ENCODE peak calls at places on chromosomes 16 and 17, in six cellular contexts. One of them, this sample, is unnamed. For H3K4me1, the result is how much of the 10 kb centered on the place peaks cover.

GRCh38 chr17:63821809-63822208 is 5.4 kb upstream of the PSMC5 start:
- DNase-seq in PC-9: no peak
- DNase-seq in IMR-90: no peak
- DNase-seq in fibroblast of lung: no peak
- DNase-seq in mesendoderm: no peak
- DNase-seq in neuronal stem cell: no peak
- DNase-seq in this sample: no peak

GRCh38 chr16:2388875-2389433 is 40.3 kb upstream of the CCNF start:
- DNase-seq in PC-9: no peak
- DNase-seq in IMR-90: peak
- DNase-seq in mesendoderm: no peak
- DNase-seq in neuronal stem cell: no peak
- DNase-seq in fibroblast of lung: peak
- DNase-seq in this sample: no peak

GRCh38 chr17:45672301-45672700 is 111.8 kb upstream of the CRHR1 start:
- DNase-seq in fibroblast of lung: no peak
- DNase-seq in IMR-90: no peak
- DNase-seq in mesendoderm: no peak
- DNase-seq in neuronal stem cell: no peak
- DNase-seq in PC-9: no peak
- DNase-seq in this sample: no peak

GRCh38 chr17:6548578-6549330 is 7.6 kb downstream of the PITPNM3 start:
- DNase-seq in mesendoderm: no peak
- DNase-seq in neuronal stem cell: no peak
- DNase-seq in PC-9: no peak
- DNase-seq in fibroblast of lung: no peak
- DNase-seq in IMR-90: no peak
- DNase-seq in this sample: peak

GRCh38 chr16:87201052-87201451 is 116.1 kb downstream of the C16orf95 start:
- DNase-seq in fibroblast of lung: peak
- DNase-seq in neuronal stem cell: no peak
- DNase-seq in mesendoderm: no peak
- DNase-seq in PC-9: peak
- DNase-seq in IMR-90: peak
- DNase-seq in this sample: no peak

GRCh38 chr17:45172541-45173286 is 11.0 kb downstream of the HEXIM2 start:
- DNase-seq in mesendoderm: peak
- DNase-seq in PC-9: peak
- DNase-seq in fibroblast of lung: peak
- DNase-seq in neuronal stem cell: no peak
- DNase-seq in IMR-90: peak
- DNase-seq in this sample: peak

GRCh38 chr17:17913695-17914332 is 58.4 kb downstream of the TOM1L2 start:
- DNase-seq in fibroblast of lung: peak
- DNase-seq in neuronal stem cell: no peak
- DNase-seq in mesendoderm: peak
- DNase-seq in PC-9: peak
- DNase-seq in IMR-90: peak
- DNase-seq in this sample: peak

GRCh38 chr17:12180644-12181261 is 160.1 kb downstream of the MAP2K4 start:
- DNase-seq in fibroblast of lung: peak
- DNase-seq in PC-9: peak
- DNase-seq in IMR-90: peak
- DNase-seq in mesendoderm: peak
- DNase-seq in neuronal stem cell: peak
- DNase-seq in this sample: peak

GRCh38 chr17:34412965-34413441 is 50.0 kb upstream of the CCL1 start:
- DNase-seq in PC-9: no peak
- DNase-seq in mesendoderm: no peak
- DNase-seq in IMR-90: peak
- DNase-seq in fibroblast of lung: peak
- DNase-seq in neuronal stem cell: no peak
- DNase-seq in this sample: no peak

GRCh38 chr17:7854078-7854777 is 638 bp upstream of the TMEM88 start:
- DNase-seq in neuronal stem cell: no peak
- DNase-seq in mesendoderm: no peak
- DNase-seq in IMR-90: no peak
- DNase-seq in PC-9: no peak
- DNase-seq in fibroblast of lung: no peak
- DNase-seq in this sample: no peak

GRCh38 chr17:80660527-80661198 is 116.0 kb downstream of the RPTOR start:
- DNase-seq in PC-9: no peak
- DNase-seq in fibroblast of lung: no peak
- DNase-seq in neuronal stem cell: no peak
- DNase-seq in IMR-90: no peak
- DNase-seq in mesendoderm: no peak
- DNase-seq in this sample: no peak

GRCh38 chr16:62545039-62545438 is 508.8 kb upstream of the CDH8 start:
- DNase-seq in mesendoderm: peak
- DNase-seq in neuronal stem cell: no peak
- DNase-seq in fibroblast of lung: no peak
- DNase-seq in PC-9: no peak
- DNase-seq in IMR-90: no peak
- DNase-seq in this sample: no peak

GRCh38 chr16:2235695-2236361 is 416 bp upstream of the DNASE1L2 start:
- DNase-seq in neuronal stem cell: no peak
- DNase-seq in mesendoderm: no peak
- DNase-seq in fibroblast of lung: no peak
- DNase-seq in PC-9: no peak
- DNase-seq in IMR-90: no peak
- DNase-seq in this sample: no peak

GRCh38 chr17:27407916-27408846 is 48.1 kb upstream of the KSR1 start:
- DNase-seq in fibroblast of lung: peak
- DNase-seq in neuronal stem cell: no peak
- DNase-seq in PC-9: peak
- DNase-seq in mesendoderm: peak
- DNase-seq in IMR-90: peak
- DNase-seq in this sample: no peak

GRCh38 chr16:890217-890616 is 80.6 kb downstream of the LMF1 start:
- DNase-seq in fibroblast of lung: no peak
- DNase-seq in IMR-90: no peak
- DNase-seq in neuronal stem cell: no peak
- DNase-seq in mesendoderm: no peak
- DNase-seq in PC-9: no peak
- DNase-seq in this sample: no peak

GRCh38 chr17:50129946-50130777 is at the start of gene SAMD14:
- DNase-seq in mesendoderm: peak
- DNase-seq in IMR-90: peak
- DNase-seq in neuronal stem cell: no peak
- DNase-seq in fibroblast of lung: peak
- DNase-seq in PC-9: no peak
- DNase-seq in this sample: no peak

GRCh38 chr17:57876866-57877237 is 27.0 kb upstream of the MRPS23 start:
- DNase-seq in mesendoderm: no peak
- DNase-seq in IMR-90: no peak
- DNase-seq in neuronal stem cell: no peak
- DNase-seq in fibroblast of lung: no peak
- DNase-seq in PC-9: no peak
- DNase-seq in this sample: no peak

GRCh38 chr16:15836965-15837611 is 19.7 kb downstream of the MYH11 start:
- DNase-seq in mesendoderm: no peak
- DNase-seq in fibroblast of lung: no peak
- DNase-seq in neuronal stem cell: no peak
- DNase-seq in IMR-90: no peak
- DNase-seq in PC-9: no peak
- DNase-seq in this sample: no peak

GRCh38 chr17:83203073-83203471 is 123.7 kb downstream of the METRNL start:
- DNase-seq in neuronal stem cell: no peak
- DNase-seq in mesendoderm: no peak
- DNase-seq in IMR-90: peak
- DNase-seq in PC-9: no peak
- DNase-seq in fibroblast of lung: peak
- DNase-seq in this sample: peak

GRCh38 chr16:56944954-56945839 is 13.3 kb downstream of the HERPUD1 start:
- DNase-seq in PC-9: peak
- DNase-seq in neuronal stem cell: no peak
- DNase-seq in IMR-90: peak
- DNase-seq in fibroblast of lung: peak
- DNase-seq in mesendoderm: no peak
- DNase-seq in this sample: no peak

GRCh38 chr16:50834701-50835100 is 92.8 kb downstream of the CYLD start:
- DNase-seq in mesendoderm: no peak
- DNase-seq in neuronal stem cell: no peak
- DNase-seq in PC-9: no peak
- DNase-seq in fibroblast of lung: no peak
- DNase-seq in IMR-90: no peak
- DNase-seq in this sample: no peak

GRCh38 chr17:16889088-16889465 is 82.8 kb downstream of the TNFRSF13B start:
- DNase-seq in mesendoderm: no peak
- DNase-seq in IMR-90: no peak
- DNase-seq in neuronal stem cell: no peak
- DNase-seq in PC-9: no peak
- DNase-seq in fibroblast of lung: no peak
- DNase-seq in this sample: no peak

GRCh38 chr17:74156878-74157277 is 46.6 kb upstream of the RPL38 start:
- DNase-seq in IMR-90: no peak
- DNase-seq in neuronal stem cell: no peak
- DNase-seq in mesendoderm: no peak
- DNase-seq in fibroblast of lung: no peak
- DNase-seq in PC-9: no peak
- DNase-seq in this sample: no peak

GRCh38 chr17:32350662-32351418 is 883 bp downstream of the ZNF207 start:
- DNase-seq in neuronal stem cell: no peak
- DNase-seq in IMR-90: peak
- DNase-seq in PC-9: peak
- DNase-seq in fibroblast of lung: peak
- DNase-seq in mesendoderm: peak
- DNase-seq in this sample: peak

GRCh38 chr16:65070831-65071230 is 51.0 kb downstream of the CDH11 start:
- DNase-seq in IMR-90: peak
- DNase-seq in fibroblast of lung: peak
- DNase-seq in mesendoderm: peak
- DNase-seq in neuronal stem cell: peak
- DNase-seq in PC-9: no peak
- DNase-seq in this sample: no peak
- H3K4me2 ChIP-seq in IMR-90: peak
- H3K4me2 ChIP-seq in fibroblast of lung: peak
- H3K4me2 ChIP-seq in mesendoderm: no peak
- H3K4me2 ChIP-seq in neuronal stem cell: no peak
- H3K4me2 ChIP-seq in PC-9: no peak
- H3K4me2 ChIP-seq in this sample: no peak

DNA sequence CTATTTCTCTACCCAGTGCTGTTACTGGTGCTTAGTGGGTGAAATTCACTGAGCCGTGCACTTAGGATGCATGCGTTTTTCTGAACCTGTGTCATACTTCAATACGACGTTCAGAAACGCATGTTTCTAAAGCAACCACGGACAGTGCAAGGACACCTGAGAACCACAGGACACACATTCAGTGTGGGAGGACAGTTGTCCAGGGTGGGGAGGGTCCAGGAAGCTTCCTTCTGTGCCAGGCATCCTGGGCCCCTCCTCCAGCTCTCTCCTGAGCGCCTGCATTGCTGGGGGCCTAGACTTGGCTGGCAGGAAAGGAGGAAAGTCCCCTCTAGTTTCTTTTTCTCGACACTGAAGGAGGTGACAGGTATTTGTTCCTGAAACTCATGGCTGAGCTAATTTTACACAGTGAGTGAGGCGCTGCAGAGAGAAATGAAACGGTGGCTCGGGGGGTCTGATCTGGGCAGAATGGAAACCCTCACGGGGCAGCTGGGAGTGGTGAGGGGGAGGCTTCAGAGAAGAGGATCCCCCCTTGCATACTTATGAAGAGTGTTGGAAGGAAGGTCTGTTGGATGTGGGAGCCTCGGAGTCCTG is 89.9 kb downstream of the IRF8 start:
- DNase-seq in mesendoderm: no peak
- DNase-seq in neuronal stem cell: no peak
- DNase-seq in IMR-90: no peak
- DNase-seq in PC-9: no peak
- DNase-seq in fibroblast of lung: no peak
- DNase-seq in this sample: no peak
- H3K4me1 ChIP-seq in mesendoderm: under half
- H3K4me1 ChIP-seq in neuronal stem cell: under half
- H3K4me1 ChIP-seq in IMR-90: under half
- H3K4me1 ChIP-seq in PC-9: under half
- H3K4me1 ChIP-seq in fibroblast of lung: under half
- H3K4me1 ChIP-seq in this sample: under half

GRCh38 chr17:42271277-42271922 is 4.8 kb downstream of the STAT5B start:
- DNase-seq in IMR-90: no peak
- DNase-seq in mesendoderm: no peak
- DNase-seq in fibroblast of lung: no peak
- DNase-seq in neuronal stem cell: no peak
- DNase-seq in PC-9: no peak
- DNase-seq in this sample: no peak

GRCh38 chr17:42270596-42270995 is 5.6 kb downstream of the STAT5B start:
- DNase-seq in IMR-90: no peak
- DNase-seq in neuronal stem cell: no peak
- DNase-seq in PC-9: no peak
- DNase-seq in mesendoderm: no peak
- DNase-seq in fibroblast of lung: no peak
- DNase-seq in this sample: no peak

GRCh38 chr17:42273474-42274272 is 2.5 kb downstream of the STAT5B start:
- DNase-seq in PC-9: no peak
- DNase-seq in neuronal stem cell: no peak
- DNase-seq in mesendoderm: no peak
- DNase-seq in IMR-90: no peak
- DNase-seq in fibroblast of lung: no peak
- DNase-seq in this sample: no peak

GRCh38 chr17:42272576-42272975 is 3.6 kb downstream of the STAT5B start:
- DNase-seq in PC-9: no peak
- DNase-seq in fibroblast of lung: no peak
- DNase-seq in IMR-90: no peak
- DNase-seq in neuronal stem cell: no peak
- DNase-seq in mesendoderm: no peak
- DNase-seq in this sample: no peak

DNA sequence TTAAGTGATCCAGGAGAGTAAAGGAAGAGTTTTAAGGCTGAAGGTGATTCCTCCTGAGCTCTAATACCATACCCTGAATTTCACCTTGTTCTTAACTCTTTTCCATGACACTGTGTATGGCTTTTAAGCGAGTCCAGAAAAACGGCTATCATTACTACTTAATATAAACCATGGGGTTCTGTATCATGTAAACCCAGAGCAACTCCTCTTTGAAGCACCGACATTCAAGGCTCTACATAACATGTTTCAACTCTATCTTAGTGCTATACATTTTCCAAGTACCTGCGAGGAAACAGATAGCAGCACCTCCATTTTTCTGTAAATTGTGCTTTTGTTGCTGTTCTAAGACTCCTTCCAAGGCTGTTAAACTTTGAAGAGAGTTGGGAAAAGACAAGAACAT is 4.0 kb downstream of the STAT5B start:
- DNase-seq in PC-9: no peak
- DNase-seq in neuronal stem cell: no peak
- DNase-seq in mesendoderm: no peak
- DNase-seq in fibroblast of lung: no peak
- DNase-seq in IMR-90: no peak
- DNase-seq in this sample: no peak
- H3K4me2 ChIP-seq in PC-9: no peak
- H3K4me2 ChIP-seq in neuronal stem cell: no peak
- H3K4me2 ChIP-seq in mesendoderm: no peak
- H3K4me2 ChIP-seq in fibroblast of lung: no peak
- H3K4me2 ChIP-seq in IMR-90: no peak
- H3K4me2 ChIP-seq in this sample: peak

GRCh38 chr16:75088934-75089333 is 27.6 kb downstream of the LDHD start:
- DNase-seq in IMR-90: no peak
- DNase-seq in mesendoderm: no peak
- DNase-seq in PC-9: no peak
- DNase-seq in neuronal stem cell: no peak
- DNase-seq in fibroblast of lung: no peak
- DNase-seq in this sample: no peak
- H3K4me1 ChIP-seq in IMR-90: under half
- H3K4me1 ChIP-seq in mesendoderm: under half
- H3K4me1 ChIP-seq in PC-9: under half
- H3K4me1 ChIP-seq in neuronal stem cell: under half
- H3K4me1 ChIP-seq in fibroblast of lung: under half
- H3K4me1 ChIP-seq in this sample: half or more